ENCODE peak calls at places on chromosomes 2 and 18, in five cellular contexts. G is neuronal stem cell, O is IMR-90, Z is mesendoderm, J is H1. P is an unnamed sample.

GRCh38 chr18:13175754-13176210 is 42.8 kb upstream of the LDLRAD4 start:
- DNase-seq in G (no peak), Z (no peak), O (no peak), J (no peak), P (no peak)

GRCh38 chr2:23385748-23386421 is 906 bp downstream of the KLHL29 start:
- DNase-seq in G (no peak), O (no peak), J (no peak), Z (peak; percentile 32), P (peak; percentile 49)

GRCh38 chr2:158045362-158045761 is 56.3 kb upstream of the UPP2 start:
- DNase-seq in Z (peak; percentile 75), J (no peak), O (no peak), G (no peak), P (no peak)

GRCh38 chr2:232321817-232322559 is 56.6 kb upstream of the ALPP start:
- DNase-seq in O (no peak), Z (no peak), J (no peak), G (no peak), P (peak; percentile 4)

GRCh38 chr2:190043441-190043840 is 19.1 kb downstream of the MSTN start:
- DNase-seq in O (peak; percentile 14), Z (no peak), J (no peak), G (no peak), P (no peak)

GRCh38 chr2:64192570-64193192 is 48.5 kb upstream of the PELI1 start:
- DNase-seq in O (no peak), G (no peak), Z (no peak), J (no peak), P (peak; percentile 29)

GRCh38 chr2:239157269-239157668 is 243.6 kb downstream of the HDAC4 start:
- DNase-seq in J (no peak), O (no peak), Z (no peak), G (no peak), P (peak; percentile 6)

GRCh38 chr2:171475979-171476378 is 42.0 kb downstream of the DCAF17 start:
- DNase-seq in J (no peak), Z (no peak), G (no peak), O (no peak), P (no peak)

GRCh38 chr2:10989151-10989550 is 77.4 kb downstream of the KCNF1 start:
- DNase-seq in J (no peak), Z (no peak), G (no peak), O (no peak), P (no peak)

GRCh38 chr2:28956415-28956826 is 24.7 kb upstream of the TOGARAM2 start:
- DNase-seq in J (peak; percentile 69), G (no peak), O (no peak), Z (peak; percentile 88), P (no peak)

DNA sequence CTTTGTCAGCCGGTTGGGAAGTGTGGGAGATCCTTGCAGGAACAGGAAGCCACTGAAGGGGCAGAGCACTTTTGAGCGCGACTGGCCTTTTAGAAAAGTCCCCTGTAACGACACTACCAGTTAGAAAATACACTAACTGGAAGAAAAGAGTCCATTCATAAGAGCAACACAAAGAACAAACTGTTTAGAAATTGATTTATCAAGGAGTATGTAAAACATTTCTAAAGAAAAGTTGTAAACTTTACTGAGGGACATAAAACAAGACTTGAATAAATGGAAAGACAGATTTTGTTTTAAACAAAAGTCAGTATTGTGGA is 29.8 kb upstream of the POMC start:
- DNase-seq in G (no peak), O (no peak), J (no peak), Z (no peak), P (no peak)
- H3K18ac ChIP-seq in G (no peak overlapping the region), O (no peak overlapping the region), J (no peak overlapping the region), Z (no peak overlapping the region), P (no peak overlapping the region)

DNA sequence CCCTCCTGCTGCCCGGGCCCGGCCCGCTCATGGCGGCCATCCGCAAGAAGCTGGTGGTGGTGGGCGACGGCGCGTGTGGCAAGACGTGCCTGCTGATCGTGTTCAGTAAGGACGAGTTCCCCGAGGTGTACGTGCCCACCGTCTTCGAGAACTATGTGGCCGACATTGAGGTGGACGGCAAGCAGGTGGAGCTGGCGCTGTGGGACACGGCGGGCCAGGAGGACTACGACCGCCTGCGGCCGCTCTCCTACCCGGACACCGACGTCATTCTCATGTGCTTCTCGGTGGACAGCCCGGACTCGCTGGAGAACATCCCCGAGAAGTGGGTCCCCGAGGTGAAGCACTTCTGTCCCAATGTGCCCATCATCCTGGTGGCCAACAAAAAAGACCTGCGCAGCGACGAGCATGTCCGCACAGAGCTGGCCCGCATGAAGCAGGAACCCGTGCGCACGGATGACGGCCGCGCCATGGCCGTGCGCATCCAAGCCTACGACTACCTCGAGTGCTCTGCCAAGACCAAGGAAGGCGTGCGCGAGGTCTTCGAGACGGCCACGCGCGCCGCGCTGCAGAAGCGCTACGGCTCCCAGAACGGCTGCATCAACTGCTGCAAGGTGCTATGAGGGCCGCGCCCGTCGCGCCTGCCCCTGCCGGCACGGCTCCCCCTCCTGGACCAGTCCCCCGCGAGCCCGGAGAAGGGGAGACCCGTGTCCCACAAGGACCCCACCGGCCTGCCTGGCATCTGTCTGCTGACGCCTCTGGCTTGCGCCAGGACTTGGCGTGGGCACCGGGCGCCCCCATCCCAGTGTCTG is 767 bp downstream of the RHOB start:
- DNase-seq in O (peak; percentile 41), G (peak; percentile 44), J (peak; percentile 71), Z (peak; percentile 61), P (no peak)
- H3K23ac ChIP-seq in O (peak overlapping the region; percentile 99), G (peak overlapping the region; percentile 100), J (no peak overlapping the region), Z (peak overlapping the region; percentile 32), P (no peak overlapping the region)

DNA sequence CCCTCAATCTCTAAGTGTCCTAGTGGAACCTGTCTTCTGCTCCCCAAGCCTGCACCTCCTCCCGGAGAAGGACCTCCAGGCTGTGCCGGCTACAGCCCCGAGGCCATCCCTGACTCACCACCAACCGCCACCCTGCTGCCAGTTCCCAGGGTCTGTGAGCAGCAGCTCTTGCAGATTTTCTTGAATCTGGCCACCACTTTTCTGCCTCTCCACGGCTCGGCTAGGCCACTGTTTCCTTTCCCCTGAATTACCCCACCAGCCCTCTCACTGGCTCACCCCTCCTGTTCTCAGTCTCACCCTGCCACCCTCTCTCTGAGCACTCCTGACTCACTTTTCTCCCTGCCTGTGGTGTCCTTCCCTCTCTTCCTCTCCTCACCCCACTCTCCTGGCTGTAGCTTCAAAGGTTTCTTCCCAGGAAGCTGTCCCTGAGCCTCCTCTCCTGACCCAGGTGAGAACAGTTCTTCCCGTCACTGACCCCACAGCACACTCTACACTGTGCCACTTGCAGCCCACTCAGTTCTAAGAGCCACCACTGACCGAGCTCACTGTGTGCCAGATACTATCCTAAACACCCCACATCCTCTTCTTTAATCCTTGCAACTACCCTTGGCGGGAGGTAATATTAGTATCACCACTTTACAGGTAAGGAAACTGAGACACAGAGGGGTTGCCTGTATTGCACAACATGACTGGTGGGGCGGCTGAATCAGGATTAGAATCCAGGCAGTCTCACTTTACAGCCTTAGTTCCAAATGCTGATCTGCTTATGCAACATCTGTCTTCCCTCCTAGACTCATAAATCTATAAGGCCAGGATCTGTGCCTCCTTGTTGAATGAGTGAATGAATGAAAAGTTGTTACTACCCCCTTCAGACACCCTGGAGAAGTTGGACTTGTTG is 111.6 kb downstream of the SMAD7 start:
- DNase-seq in Z (no peak), G (no peak), J (no peak), O (peak; percentile 73), P (peak; percentile 37)
- H3K18ac ChIP-seq in Z (no peak overlapping the region), G (peak overlapping the region; percentile 16), J (no peak overlapping the region), O (peak overlapping the region; percentile 30), P (peak overlapping the region; percentile 78)

GRCh38 chr2:45396671-45397070 is 214.4 kb downstream of the SRBD1 start:
- DNase-seq in J (no peak), O (no peak), Z (no peak), G (no peak), P (no peak)
- H3K23ac ChIP-seq in J (no peak overlapping the region), O (no peak overlapping the region), Z (no peak overlapping the region), G (no peak overlapping the region), P (no peak overlapping the region)

GRCh38 chr18:78739115-78739514 is 240.5 kb upstream of the SALL3 start:
- DNase-seq in G (no peak), Z (no peak), J (no peak), O (no peak), P (no peak)
- H3K18ac ChIP-seq in G (peak overlapping the region; percentile 75), Z (no peak overlapping the region), J (no peak overlapping the region), O (no peak overlapping the region), P (no peak overlapping the region)

GRCh38 chr2:112275314-112275886 is at the start of gene ZC3H6:
- DNase-seq in J (peak; percentile 100), O (peak; percentile 98), Z (peak; percentile 98), G (peak; percentile 99), P (peak; percentile 97)
- H3K23ac ChIP-seq in J (no peak within 1 kb of the TSS), O (peak within 1 kb of the TSS; percentile 93), Z (peak within 1 kb of the TSS; percentile 80), G (peak within 1 kb of the TSS; percentile 100), P (no peak within 1 kb of the TSS)

DNA sequence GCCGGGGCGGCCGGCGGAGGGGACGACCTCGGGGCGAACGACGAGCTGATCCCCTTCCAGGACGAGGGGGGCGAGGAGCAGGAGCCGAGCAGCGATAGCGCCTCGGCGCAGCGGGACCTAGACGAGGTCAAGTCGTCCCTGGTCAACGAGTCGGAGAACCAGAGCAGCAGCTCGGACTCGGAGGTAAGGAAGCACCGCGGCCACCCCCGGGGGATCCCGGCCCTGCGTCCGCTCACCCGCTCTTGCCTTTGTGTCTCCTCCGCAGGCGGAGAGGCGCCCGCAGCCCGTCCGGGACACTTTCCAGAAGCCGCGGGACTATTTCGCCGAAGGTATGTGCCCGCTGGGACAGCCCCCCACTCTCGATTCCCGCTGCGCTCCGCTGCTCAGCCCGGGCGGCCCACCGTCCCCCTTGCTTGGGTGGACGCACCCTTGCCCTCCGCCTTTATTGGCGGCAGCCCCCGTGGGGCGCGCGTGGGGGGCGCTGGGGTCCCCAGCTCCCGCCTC is 611 bp downstream of the TCF7L1 start:
- DNase-seq in Z (peak; percentile 66), O (peak; percentile 46), G (peak; percentile 41), J (peak; percentile 71), P (peak; percentile 69)
- H3K18ac ChIP-seq in Z (peak overlapping the region; percentile 24), O (peak overlapping the region; percentile 95), G (peak overlapping the region; percentile 99), J (peak overlapping the region; percentile 100), P (peak overlapping the region; percentile 76)

GRCh38 chr2:20350753-20351554 is at the start of gene PUM2:
- DNase-seq in J (peak; percentile 89), Z (peak; percentile 99), O (peak; percentile 94), G (peak; percentile 97), P (peak; percentile 97)
- H3K23ac ChIP-seq in J (peak within 1 kb of the TSS; percentile 66), Z (peak within 1 kb of the TSS; percentile 83), O (peak within 1 kb of the TSS; percentile 98), G (peak within 1 kb of the TSS; percentile 99), P (no peak within 1 kb of the TSS)

DNA sequence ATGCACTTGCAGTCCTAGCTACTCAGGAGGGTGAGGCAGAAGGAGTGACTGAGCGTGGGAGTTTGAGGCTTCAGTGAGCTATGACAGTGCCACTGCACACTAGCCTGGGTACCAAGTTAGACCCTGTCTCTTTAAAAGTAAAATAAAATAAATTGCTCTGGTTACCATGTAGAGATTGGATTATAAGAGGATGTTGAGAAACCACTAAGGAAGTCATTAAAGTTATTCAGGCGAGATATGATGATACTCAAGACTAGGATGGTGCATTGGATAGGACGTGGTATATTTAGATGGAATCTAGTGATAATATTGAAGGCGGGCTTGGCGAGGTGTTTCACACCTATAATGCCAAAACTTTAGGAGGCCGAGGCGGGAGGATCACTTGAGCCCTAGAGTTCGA is 50.6 kb downstream of the BMPR2 start:
- DNase-seq in Z (no peak), G (no peak), J (no peak), O (no peak), P (no peak)
- H3K18ac ChIP-seq in Z (no peak overlapping the region), G (no peak overlapping the region), J (no peak overlapping the region), O (no peak overlapping the region), P (no peak overlapping the region)

P was measured in trophoblast cell.